ENCODE peak calls at places on chromosome 5, in five cellular contexts. One of them, this sample, is unnamed.

GRCh38 chr5:142070000-142070399 is 38.6 kb upstream of the NDFIP1 start:
- DNase-seq in IMR-90: no peak
- DNase-seq in neural progenitor cell: no peak
- DNase-seq in fibroblast of lung: no peak
- DNase-seq in HCT116: no peak
- DNase-seq in this sample: no peak

GRCh38 chr5:178307266-178308045 is 74.9 kb upstream of the PHYKPL start:
- DNase-seq in IMR-90: no peak
- DNase-seq in neural progenitor cell: no peak
- DNase-seq in fibroblast of lung: no peak
- DNase-seq in HCT116: no peak
- DNase-seq in this sample: no peak

GRCh38 chr5:29982446-29982845 is 1211.0 kb upstream of the CDH6 start:
- DNase-seq in IMR-90: no peak
- DNase-seq in neural progenitor cell: no peak
- DNase-seq in fibroblast of lung: no peak
- DNase-seq in HCT116: no peak
- DNase-seq in this sample: no peak

GRCh38 chr5:54249210-54250028 is 61.0 kb downstream of the ARL15 start:
- DNase-seq in IMR-90: peak; percentile 41
- DNase-seq in neural progenitor cell: no peak
- DNase-seq in fibroblast of lung: no peak
- DNase-seq in HCT116: no peak
- DNase-seq in this sample: peak; percentile 11

GRCh38 chr5:34970552-34970951 is 41.2 kb downstream of the DNAJC21 start:
- DNase-seq in IMR-90: no peak
- DNase-seq in neural progenitor cell: peak; percentile 8
- DNase-seq in fibroblast of lung: no peak
- DNase-seq in HCT116: no peak
- DNase-seq in this sample: no peak

GRCh38 chr5:67038817-67039603 is 157.6 kb downstream of the CD180 start:
- DNase-seq in IMR-90: peak; percentile 88
- DNase-seq in neural progenitor cell: no peak
- DNase-seq in fibroblast of lung: peak; percentile 71
- DNase-seq in HCT116: no peak
- DNase-seq in this sample: peak; percentile 71

GRCh38 chr5:177588413-177588909 is 3.5 kb upstream of the TMED9 start:
- DNase-seq in IMR-90: no peak
- DNase-seq in neural progenitor cell: peak; percentile 20
- DNase-seq in fibroblast of lung: no peak
- DNase-seq in HCT116: no peak
- DNase-seq in this sample: no peak

GRCh38 chr5:153569036-153569435 is 78.6 kb downstream of the GRIA1 start:
- DNase-seq in IMR-90: peak; percentile 46
- DNase-seq in neural progenitor cell: no peak
- DNase-seq in fibroblast of lung: no peak
- DNase-seq in HCT116: no peak
- DNase-seq in this sample: peak; percentile 49

GRCh38 chr5:147805030-147805454 is 22.5 kb upstream of the JAKMIP2 start:
- DNase-seq in IMR-90: no peak
- DNase-seq in neural progenitor cell: no peak
- DNase-seq in fibroblast of lung: peak; percentile 53
- DNase-seq in HCT116: no peak
- DNase-seq in this sample: no peak

GRCh38 chr5:25028994-25029393 is 384.2 kb upstream of the CDH10 start:
- DNase-seq in IMR-90: no peak
- DNase-seq in neural progenitor cell: no peak
- DNase-seq in fibroblast of lung: no peak
- DNase-seq in HCT116: no peak
- DNase-seq in this sample: no peak

GRCh38 chr5:179907570-179908324 is at the start of gene TBC1D9B:
- DNase-seq in IMR-90: peak; percentile 45
- DNase-seq in neural progenitor cell: peak; percentile 88
- DNase-seq in fibroblast of lung: peak; percentile 59
- DNase-seq in HCT116: no peak
- DNase-seq in this sample: peak; percentile 89

GRCh38 chr5:142611154-142611553 is 74.7 kb downstream of the FGF1 start:
- DNase-seq in IMR-90: peak; percentile 74
- DNase-seq in neural progenitor cell: peak; percentile 69
- DNase-seq in fibroblast of lung: peak; percentile 71
- DNase-seq in HCT116: peak; percentile 60
- DNase-seq in this sample: peak; percentile 75

GRCh38 chr5:135159626-135160025 is 125.6 kb upstream of the PITX1 start:
- DNase-seq in IMR-90: no peak
- DNase-seq in neural progenitor cell: no peak
- DNase-seq in fibroblast of lung: no peak
- DNase-seq in HCT116: no peak
- DNase-seq in this sample: no peak

GRCh38 chr5:132055808-132056609 is 4.4 kb upstream of the IL3 start:
- DNase-seq in IMR-90: no peak
- DNase-seq in neural progenitor cell: no peak
- DNase-seq in fibroblast of lung: no peak
- DNase-seq in HCT116: no peak
- DNase-seq in this sample: no peak

GRCh38 chr5:95822038-95822407 is 503 bp downstream of the GLRX start:
- DNase-seq in IMR-90: peak; percentile 25
- DNase-seq in neural progenitor cell: peak; percentile 77
- DNase-seq in fibroblast of lung: peak; percentile 54
- DNase-seq in HCT116: no peak
- DNase-seq in this sample: peak; percentile 84

GRCh38 chr5:132471006-132471907 is 19.3 kb downstream of the IRF1 start:
- DNase-seq in IMR-90: no peak
- DNase-seq in neural progenitor cell: no peak
- DNase-seq in fibroblast of lung: no peak
- DNase-seq in HCT116: no peak
- DNase-seq in this sample: no peak

GRCh38 chr5:127068771-127069330 is 4.5 kb downstream of the C5orf63 start:
- DNase-seq in IMR-90: peak; percentile 47
- DNase-seq in neural progenitor cell: no peak
- DNase-seq in fibroblast of lung: peak; percentile 65
- DNase-seq in HCT116: no peak
- DNase-seq in this sample: peak; percentile 32

GRCh38 chr5:154743812-154744211 is 11.4 kb upstream of the LARP1 start:
- DNase-seq in IMR-90: no peak
- DNase-seq in neural progenitor cell: no peak
- DNase-seq in fibroblast of lung: no peak
- DNase-seq in HCT116: no peak
- DNase-seq in this sample: no peak

GRCh38 chr5:23318166-23318565 is 189.2 kb upstream of the PRDM9 start:
- DNase-seq in IMR-90: no peak
- DNase-seq in neural progenitor cell: no peak
- DNase-seq in fibroblast of lung: no peak
- DNase-seq in HCT116: no peak
- DNase-seq in this sample: no peak

GRCh38 chr5:113866763-113867162 is 353.3 kb downstream of the YTHDC2 start:
- DNase-seq in IMR-90: no peak
- DNase-seq in neural progenitor cell: no peak
- DNase-seq in fibroblast of lung: no peak
- DNase-seq in HCT116: no peak
- DNase-seq in this sample: no peak

GRCh38 chr5:132076202-132076830 is 2.7 kb downstream of the CSF2 start:
- DNase-seq in IMR-90: no peak
- DNase-seq in neural progenitor cell: no peak
- DNase-seq in fibroblast of lung: no peak
- DNase-seq in HCT116: no peak
- DNase-seq in this sample: no peak

GRCh38 chr5:154755361-154756202 is at the start of gene LARP1:
- DNase-seq in IMR-90: peak; percentile 19
- DNase-seq in neural progenitor cell: peak; percentile 70
- DNase-seq in fibroblast of lung: no peak
- DNase-seq in HCT116: no peak
- DNase-seq in this sample: peak; percentile 67

GRCh38 chr5:6722015-6722414 is 8.8 kb downstream of the TENT4A start:
- DNase-seq in IMR-90: peak; percentile 23
- DNase-seq in neural progenitor cell: no peak
- DNase-seq in fibroblast of lung: peak; percentile 38
- DNase-seq in HCT116: no peak
- DNase-seq in this sample: peak; percentile 66

GRCh38 chr5:81908771-81909170 is 63.1 kb upstream of the ATG10 start:
- DNase-seq in IMR-90: no peak
- DNase-seq in neural progenitor cell: no peak
- DNase-seq in fibroblast of lung: peak; percentile 5
- DNase-seq in HCT116: no peak
- DNase-seq in this sample: no peak

GRCh38 chr5:54317511-54318260 is 7.3 kb upstream of the ARL15 start:
- DNase-seq in IMR-90: peak; percentile 46
- DNase-seq in neural progenitor cell: no peak
- DNase-seq in fibroblast of lung: peak; percentile 36
- DNase-seq in HCT116: no peak
- DNase-seq in this sample: peak; percentile 63

GRCh38 chr5:36252722-36253340 is 11.1 kb upstream of the NADK2 start:
- DNase-seq in IMR-90: no peak
- DNase-seq in neural progenitor cell: no peak
- DNase-seq in fibroblast of lung: peak; percentile 60
- DNase-seq in HCT116: no peak
- DNase-seq in this sample: peak; percentile 4

GRCh38 chr5:150085191-150085912 is 1.0 kb downstream of the CSF1R start:
- DNase-seq in IMR-90: no peak
- DNase-seq in neural progenitor cell: no peak
- DNase-seq in fibroblast of lung: no peak
- DNase-seq in HCT116: no peak
- DNase-seq in this sample: no peak

GRCh38 chr5:73770601-73771025 is 144.6 kb downstream of the ARHGEF28 start:
- DNase-seq in IMR-90: peak; percentile 71
- DNase-seq in neural progenitor cell: no peak
- DNase-seq in fibroblast of lung: peak; percentile 81
- DNase-seq in HCT116: no peak
- DNase-seq in this sample: no peak

GRCh38 chr5:145941677-145942130 is 5.3 kb downstream of the SH3RF2 start:
- DNase-seq in IMR-90: peak; percentile 35
- DNase-seq in neural progenitor cell: no peak
- DNase-seq in fibroblast of lung: no peak
- DNase-seq in HCT116: peak; percentile 39
- DNase-seq in this sample: peak; percentile 61

GRCh38 chr5:10475931-10476687 is 34.4 kb downstream of the ROPN1L start:
- DNase-seq in IMR-90: no peak
- DNase-seq in neural progenitor cell: no peak
- DNase-seq in fibroblast of lung: no peak
- DNase-seq in HCT116: no peak
- DNase-seq in this sample: no peak

GRCh38 chr5:10479226-10479721 is 37.6 kb downstream of the ROPN1L start:
- DNase-seq in IMR-90: peak; percentile 82
- DNase-seq in neural progenitor cell: no peak
- DNase-seq in fibroblast of lung: peak; percentile 71
- DNase-seq in HCT116: no peak
- DNase-seq in this sample: peak; percentile 88

GRCh38 chr5:10481241-10481932 is 39.7 kb downstream of the ROPN1L start:
- DNase-seq in IMR-90: no peak
- DNase-seq in neural progenitor cell: peak; percentile 32
- DNase-seq in fibroblast of lung: no peak
- DNase-seq in HCT116: no peak
- DNase-seq in this sample: no peak

GRCh38 chr5:10476878-10477277 is 35.2 kb downstream of the ROPN1L start:
- DNase-seq in IMR-90: no peak
- DNase-seq in neural progenitor cell: no peak
- DNase-seq in fibroblast of lung: no peak
- DNase-seq in HCT116: no peak
- DNase-seq in this sample: no peak

GRCh38 chr5:10478436-10478835 is 36.8 kb downstream of the ROPN1L start:
- DNase-seq in IMR-90: peak; percentile 47
- DNase-seq in neural progenitor cell: no peak
- DNase-seq in fibroblast of lung: peak; percentile 46
- DNase-seq in HCT116: no peak
- DNase-seq in this sample: peak; percentile 27
- H3K4me2 ChIP-seq in IMR-90: no peak overlapping the region
- H3K4me2 ChIP-seq in neural progenitor cell: no peak overlapping the region
- H3K4me2 ChIP-seq in fibroblast of lung: peak overlapping the region; percentile 32
- H3K4me2 ChIP-seq in HCT116: peak overlapping the region; percentile 39
- H3K4me2 ChIP-seq in this sample: peak overlapping the region; percentile 15

DNA sequence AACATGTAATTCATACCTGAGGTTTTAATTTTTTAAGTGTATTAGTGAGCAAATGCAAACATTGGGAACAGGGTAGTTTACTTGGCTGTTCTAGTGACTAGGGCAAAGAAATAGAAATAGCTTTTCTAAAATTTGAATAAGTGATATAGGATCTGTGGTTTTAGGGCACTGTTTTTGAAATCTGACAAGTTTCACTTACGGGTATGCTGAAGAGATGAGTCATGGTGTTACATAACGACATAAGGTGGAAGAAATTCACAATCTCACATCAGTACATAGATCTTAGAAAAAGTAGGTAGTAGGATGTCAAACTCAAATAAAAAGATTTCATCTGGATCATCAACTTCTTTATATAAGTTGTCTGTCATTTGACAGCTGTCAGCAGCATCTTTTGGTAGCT is 772.3 kb downstream of the MAT2B start:
- DNase-seq in IMR-90: peak; percentile 48
- DNase-seq in neural progenitor cell: no peak
- DNase-seq in fibroblast of lung: peak; percentile 33
- DNase-seq in HCT116: no peak
- DNase-seq in this sample: no peak
- H3K4me2 ChIP-seq in IMR-90: no peak overlapping the region
- H3K4me2 ChIP-seq in neural progenitor cell: no peak overlapping the region
- H3K4me2 ChIP-seq in fibroblast of lung: no peak overlapping the region
- H3K4me2 ChIP-seq in HCT116: no peak overlapping the region
- H3K4me2 ChIP-seq in this sample: no peak overlapping the region

GRCh38 chr5:157050050-157050449 is 8.9 kb downstream of the HAVCR1 start:
- DNase-seq in IMR-90: no peak
- DNase-seq in neural progenitor cell: no peak
- DNase-seq in fibroblast of lung: no peak
- DNase-seq in HCT116: no peak
- DNase-seq in this sample: no peak

GRCh38 chr5:157049605-157050004 is 9.3 kb downstream of the HAVCR1 start:
- DNase-seq in IMR-90: no peak
- DNase-seq in neural progenitor cell: no peak
- DNase-seq in fibroblast of lung: no peak
- DNase-seq in HCT116: peak; percentile 10
- DNase-seq in this sample: peak; percentile 40

GRCh38 chr5:157046041-157046440 is 12.9 kb downstream of the HAVCR1 start:
- DNase-seq in IMR-90: no peak
- DNase-seq in neural progenitor cell: no peak
- DNase-seq in fibroblast of lung: no peak
- DNase-seq in HCT116: peak; percentile 28
- DNase-seq in this sample: no peak

GRCh38 chr5:157045601-157046000 is 13.3 kb downstream of the HAVCR1 start:
- DNase-seq in IMR-90: no peak
- DNase-seq in neural progenitor cell: no peak
- DNase-seq in fibroblast of lung: no peak
- DNase-seq in HCT116: no peak
- DNase-seq in this sample: no peak

DNA sequence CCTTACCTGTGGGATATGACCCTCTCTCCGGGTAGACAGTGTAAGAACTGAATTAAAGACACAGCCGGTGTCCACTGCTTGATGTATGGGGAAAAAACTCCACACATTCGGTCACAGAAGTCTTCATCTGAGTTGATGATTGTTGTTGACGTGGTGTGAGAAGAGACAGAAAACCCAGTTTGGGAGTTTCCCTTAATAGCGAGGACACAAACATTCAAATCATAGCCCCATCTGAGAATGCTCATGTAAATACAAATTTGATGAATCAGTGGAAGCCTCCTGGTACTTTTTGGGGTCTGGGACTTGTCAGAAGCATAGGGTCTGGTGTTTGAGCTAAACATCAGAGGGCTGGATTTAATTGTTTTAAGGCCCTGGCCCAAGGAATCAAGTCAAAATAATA is 11.0 kb downstream of the HAVCR1 start:
- DNase-seq in IMR-90: no peak
- DNase-seq in neural progenitor cell: no peak
- DNase-seq in fibroblast of lung: no peak
- DNase-seq in HCT116: no peak
- DNase-seq in this sample: no peak
- H3K4me2 ChIP-seq in IMR-90: no peak overlapping the region
- H3K4me2 ChIP-seq in neural progenitor cell: no peak overlapping the region
- H3K4me2 ChIP-seq in fibroblast of lung: no peak overlapping the region
- H3K4me2 ChIP-seq in HCT116: no peak overlapping the region
- H3K4me2 ChIP-seq in this sample: no peak overlapping the region

GRCh38 chr5:167524941-167525485 is 766.4 kb upstream of the WWC1 start:
- DNase-seq in IMR-90: no peak
- DNase-seq in neural progenitor cell: no peak
- DNase-seq in fibroblast of lung: peak; percentile 4
- DNase-seq in HCT116: no peak
- DNase-seq in this sample: peak; percentile 2
- H3K4me2 ChIP-seq in IMR-90: no peak overlapping the region
- H3K4me2 ChIP-seq in neural progenitor cell: no peak overlapping the region
- H3K4me2 ChIP-seq in fibroblast of lung: no peak overlapping the region
- H3K4me2 ChIP-seq in HCT116: no peak overlapping the region
- H3K4me2 ChIP-seq in this sample: no peak overlapping the region